ENCODE peak calls at places on chromosomes 13 and 19, in six cellular contexts. B, A, H, N, T and J are unnamed samples.

GRCh38 chr13:23969672-23970071 is 72.4 kb upstream of the C1QTNF9B start:
- DNase-seq in B (no peak), A (no peak), H (no peak), N (no peak), T (peak), J (no peak)

GRCh38 chr19:3073159-3073563 is 10.9 kb upstream of the TLE5 start:
- DNase-seq in B (no peak), A (no peak), H (peak), N (no peak), T (peak), J (no peak)

GRCh38 chr19:34365463-34366401 is 736 bp downstream of the GPI start:
- DNase-seq in B (peak), A (peak), H (peak), N (peak), T (peak), J (peak)

GRCh38 chr19:7657047-7657779 is 11.6 kb upstream of the RETN start:
- DNase-seq in B (no peak), A (no peak), H (no peak), N (no peak), T (no peak), J (no peak)

GRCh38 chr13:113881614-113882265 is 17.9 kb upstream of the GAS6 start:
- DNase-seq in B (peak), A (no peak), H (no peak), N (no peak), T (no peak), J (no peak)

GRCh38 chr19:10420444-10421239 is at the start of gene PDE4A:
- DNase-seq in B (no peak), A (no peak), H (peak), N (peak), T (peak), J (peak)

GRCh38 chr13:66660013-66660804 is 569.9 kb downstream of the PCDH9 start:
- DNase-seq in B (peak), A (no peak), H (no peak), N (no peak), T (peak), J (peak)

GRCh38 chr19:10007811-10008211 is 2.5 kb downstream of the COL5A3 start:
- DNase-seq in B (no peak), A (no peak), H (no peak), N (no peak), T (peak), J (no peak)

GRCh38 chr13:44263920-44264610 is 109.6 kb upstream of the SERP2 start:
- DNase-seq in B (peak), A (no peak), H (no peak), N (no peak), T (peak), J (no peak)

GRCh38 chr19:794989-795658 is 2.1 kb upstream of the PTBP1 start:
- DNase-seq in B (no peak), A (no peak), H (no peak), N (no peak), T (no peak), J (no peak)

GRCh38 chr19:56748443-56748842 is 76.9 kb upstream of the ZNF835 start:
- DNase-seq in B (peak), A (no peak), H (no peak), N (no peak), T (peak), J (no peak)

GRCh38 chr19:33988601-33989000 is 183.7 kb upstream of the LSM14A start:
- DNase-seq in B (no peak), A (no peak), H (no peak), N (no peak), T (no peak), J (no peak)

GRCh38 chr13:38783992-38784875 is 97.4 kb downstream of the FREM2 start:
- DNase-seq in B (no peak), A (peak), H (no peak), N (peak), T (no peak), J (no peak)

GRCh38 chr19:55165952-55166529 is 372 bp downstream of the DNAAF3 start:
- DNase-seq in B (peak), A (peak), H (peak), N (peak), T (peak), J (no peak)

GRCh38 chr13:98508280-98509074 is 68.4 kb downstream of the STK24 start:
- DNase-seq in B (no peak), A (no peak), H (no peak), N (no peak), T (peak), J (no peak)

GRCh38 chr13:81409284-81409683 is 1068.4 kb upstream of the SPRY2 start:
- DNase-seq in B (no peak), A (no peak), H (no peak), N (no peak), T (no peak), J (no peak)

GRCh38 chr13:73158851-73159250 is 100.0 kb downstream of the KLF5 start:
- DNase-seq in B (no peak), A (no peak), H (no peak), N (no peak), T (peak), J (no peak)

GRCh38 chr19:2170219-2170618 is 6.5 kb downstream of the DOT1L start:
- DNase-seq in B (peak), A (no peak), H (peak), N (peak), T (no peak), J (no peak)

GRCh38 chr19:33819875-33820781 is 23.5 kb downstream of the KCTD15 start:
- DNase-seq in B (no peak), A (peak), H (no peak), N (peak), T (peak), J (peak)

GRCh38 chr13:36986462-36987240 is 12.5 kb downstream of the ALG5 start:
- DNase-seq in B (peak), A (no peak), H (no peak), N (no peak), T (peak), J (no peak)